ENCODE peak calls at places on chromosomes 11 and 22, in six cellular contexts. D is SK-N-SH, T is NT2/D1, I is K562, F is HepG2, G is GM12878. B is an unnamed sample.

GRCh38 chr11:8832571-8833260 is 78.3 kb upstream of the AKIP1 start:
- DNase-seq in D (peak; percentile 68), T (no peak), I (no peak), F (no peak), G (peak; percentile 90), B (no peak)

GRCh38 chr22:48440673-48441552 is 1386.8 kb downstream of the BRD1 start:
- DNase-seq in D (no peak), T (no peak), I (no peak), F (no peak), G (no peak), B (no peak)

GRCh38 chr11:27460571-27460970 is 12.0 kb downstream of the LGR4 start:
- DNase-seq in D (no peak), T (no peak), I (no peak), F (peak; percentile 41), G (no peak), B (no peak)

GRCh38 chr22:29481265-29482000 is 1.4 kb downstream of the NEFH start:
- DNase-seq in D (no peak), T (no peak), I (peak; percentile 17), F (no peak), G (no peak), B (no peak)

GRCh38 chr11:72227316-72228228 is 3.0 kb downstream of the INPPL1 start:
- DNase-seq in D (no peak), T (no peak), I (no peak), F (no peak), G (no peak), B (no peak)

GRCh38 chr11:20353829-20354434 is 9.6 kb upstream of the HTATIP2 start:
- DNase-seq in D (peak; percentile 67), T (no peak), I (peak; percentile 49), F (peak; percentile 46), G (no peak), B (peak; percentile 45)

GRCh38 chr22:49473286-49473685 is 354.4 kb downstream of the BRD1 start:
- DNase-seq in D (no peak), T (no peak), I (no peak), F (no peak), G (no peak), B (no peak)

GRCh38 chr11:83611616-83612015 is 325.4 kb upstream of the CCDC90B start:
- DNase-seq in D (no peak), T (no peak), I (no peak), F (no peak), G (no peak), B (no peak)

GRCh38 chr11:101442171-101442570 is 141.6 kb downstream of the TRPC6 start:
- DNase-seq in D (no peak), T (no peak), I (no peak), F (no peak), G (no peak), B (no peak)

GRCh38 chr22:45977551-45978274 is 751 bp upstream of the WNT7B start:
- DNase-seq in D (peak; percentile 64), T (no peak), I (no peak), F (no peak), G (no peak), B (no peak)

GRCh38 chr11:122784325-122785155 is 53.8 kb upstream of the CRTAM start:
- DNase-seq in D (no peak), T (peak; percentile 22), I (no peak), F (no peak), G (no peak), B (no peak)
- TF ChIP-seq YY1 in D (no peak), T (no peak), I (no peak), F (no peak), G (no peak), B (no peak)

DNA sequence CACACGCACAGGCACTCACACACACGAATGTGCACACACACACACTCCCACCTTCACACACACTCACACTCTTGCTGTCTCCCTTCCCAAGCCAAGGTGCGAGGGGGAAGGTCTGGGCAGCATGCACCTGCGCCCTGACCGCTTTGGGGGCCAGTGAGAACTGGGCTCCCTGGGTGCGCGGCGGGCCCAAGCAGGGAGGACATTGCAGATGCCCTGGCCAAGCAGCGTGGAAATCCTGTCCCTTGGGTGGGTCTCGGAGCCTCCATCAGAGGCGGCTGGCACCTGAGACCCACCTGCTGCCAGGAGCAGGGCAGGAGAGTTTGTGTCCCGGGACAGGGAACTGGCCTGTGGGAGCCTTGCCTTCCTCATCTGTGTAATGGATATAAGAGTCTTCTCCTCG is 3.3 kb downstream of the CD81 start:
- DNase-seq in D (no peak), T (no peak), I (no peak), F (no peak), G (no peak), B (no peak)
- TF ChIP-seq YY1 in D (no peak), T (no peak), I (no peak), F (no peak), G (no peak), B (no peak)

DNA sequence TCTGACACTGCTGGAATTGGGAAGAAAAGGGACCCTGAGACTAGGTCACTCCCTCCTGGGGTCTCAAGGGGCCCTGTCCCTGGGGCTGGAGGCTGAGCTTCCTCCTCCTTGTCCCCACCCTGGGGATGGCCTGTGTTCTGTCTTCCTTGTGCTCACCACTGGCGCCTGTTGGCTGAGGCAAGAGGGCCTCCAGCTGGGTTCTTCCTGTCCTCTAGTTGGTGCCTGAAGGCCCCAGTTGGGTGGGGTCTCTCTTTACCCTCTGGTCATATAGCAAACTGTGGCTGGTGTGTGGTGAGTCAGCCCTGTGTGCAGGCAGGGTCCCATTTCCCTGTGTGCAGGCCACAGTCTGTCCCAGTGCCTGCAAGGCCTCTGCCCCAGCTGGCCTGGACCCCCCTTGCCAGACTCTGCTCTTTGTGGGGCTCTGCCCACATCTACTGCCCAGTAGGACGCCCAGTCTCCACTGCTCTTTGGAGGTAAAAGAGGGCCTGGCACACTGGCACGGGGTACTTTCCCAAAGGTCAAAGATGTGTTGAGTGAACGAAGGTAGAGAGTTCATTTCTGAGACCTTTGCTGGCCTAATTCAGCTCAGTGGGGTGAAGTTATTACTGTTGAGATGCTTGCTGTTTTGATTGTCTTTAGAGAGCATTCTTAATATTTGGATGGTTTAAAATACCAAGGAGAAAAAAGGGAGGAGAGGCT is 55.1 kb upstream of the CLDN5 start:
- DNase-seq in D (no peak), T (no peak), I (peak; percentile 43), F (no peak), G (no peak), B (no peak)
- TF ChIP-seq YY1 in D (no peak), T (no peak), I (no peak), F (no peak), G (no peak), B (no peak)

GRCh38 chr11:13215157-13215556 is 62.4 kb upstream of the BMAL1 start:
- DNase-seq in D (no peak), T (no peak), I (no peak), F (no peak), G (no peak), B (peak; percentile 72)
- TF ChIP-seq YY1 in D (no peak), T (no peak), I (no peak), F (no peak), G (no peak), B (no peak)